ENCODE peak calls at places on chromosomes 2 and 18, in eight cellular contexts. O is heart left ventricle; Y is GM23338; Q is H9; U is left lung; S is hepatocyte; J is CD4-positive, alpha-beta memory T cell; R is fibroblast of lung. X is an unnamed sample.

GRCh38 chr2:189014426-189015138 is 40.4 kb downstream of the COL3A1 start:
- DNase-seq in Y (no peak), S (peak), J (no peak), R (peak), O (no peak), U (no peak), Q (no peak), X (no peak)

GRCh38 chr2:3960106-3960505 is 256.7 kb downstream of the DCDC2C start:
- DNase-seq in R (no peak), Q (no peak), U (no peak), J (no peak), S (no peak), O (no peak), Y (no peak), X (no peak)

GRCh38 chr2:180787330-180787729 is 193.1 kb upstream of the UBE2E3 start:
- DNase-seq in O (no peak), U (no peak), Q (no peak), J (no peak), R (peak), Y (no peak), S (no peak), X (no peak)

GRCh38 chr2:24969784-24970183 is 2.0 kb downstream of the DNAJC27 start:
- DNase-seq in O (no peak), Y (no peak), J (no peak), R (peak), S (no peak), U (no peak), Q (no peak), X (no peak)

GRCh38 chr2:10410716-10411437 is 37.2 kb downstream of the ODC1 start:
- DNase-seq in R (no peak), Y (no peak), U (no peak), Q (no peak), S (no peak), O (no peak), J (no peak), X (no peak)

GRCh38 chr2:217834057-217834620 is 168.7 kb downstream of the TNS1 start:
- DNase-seq in U (no peak), R (no peak), Y (no peak), Q (no peak), S (no peak), O (peak), J (no peak), X (no peak)

GRCh38 chr2:43539991-43540860 is 55.6 kb downstream of the THADA start:
- DNase-seq in R (peak), O (peak), U (peak), S (peak), Q (no peak), Y (no peak), J (no peak), X (peak)

GRCh38 chr2:152781210-152781609 is 62.8 kb downstream of the ARL6IP6 start:
- DNase-seq in Y (no peak), O (no peak), S (no peak), Q (no peak), J (no peak), R (no peak), U (no peak), X (no peak)

GRCh38 chr18:79429785-79430281 is 34.1 kb downstream of the NFATC1 start:
- DNase-seq in Q (no peak), R (no peak), J (no peak), O (no peak), Y (no peak), U (no peak), S (no peak), X (no peak)

GRCh38 chr2:54904836-54905235 is 145.4 kb downstream of the RTN4 start:
- DNase-seq in O (no peak), J (no peak), R (no peak), Q (no peak), Y (no peak), U (no peak), S (peak), X (peak)

GRCh38 chr2:200438251-200438650 is 71.6 kb downstream of the KCTD18 start:
- DNase-seq in Q (no peak), R (no peak), O (no peak), S (no peak), J (no peak), Y (no peak), U (no peak), X (no peak)

GRCh38 chr2:108605947-108606346 is 71.7 kb downstream of the LIMS1 start:
- DNase-seq in O (no peak), U (no peak), Q (no peak), S (no peak), Y (no peak), R (no peak), J (no peak), X (no peak)

GRCh38 chr2:68753318-68753717 is 18.7 kb downstream of the ARHGAP25 start:
- DNase-seq in O (no peak), S (no peak), Q (no peak), Y (no peak), U (no peak), J (no peak), R (no peak), X (no peak)

GRCh38 chr18:57743008-57743407 is 60.1 kb downstream of the ATP8B1 start:
- DNase-seq in R (peak), Q (no peak), U (no peak), S (no peak), J (no peak), O (no peak), Y (no peak), X (no peak)

GRCh38 chr2:188835821-188836220 is 138.4 kb upstream of the COL3A1 start:
- DNase-seq in U (no peak), O (no peak), Y (no peak), J (no peak), R (no peak), S (no peak), Q (no peak), X (no peak)

GRCh38 chr2:158042666-158043065 is 59.0 kb upstream of the UPP2 start:
- DNase-seq in Q (no peak), R (no peak), J (no peak), Y (no peak), S (no peak), U (no peak), O (no peak), X (no peak)

GRCh38 chr2:199811360-199811759 is 39.6 kb downstream of the FTCDNL1 start:
- DNase-seq in O (no peak), S (no peak), U (no peak), J (no peak), Q (no peak), R (peak), Y (no peak), X (no peak)

GRCh38 chr18:12308386-12309100 is 502 bp downstream of the TUBB6 start:
- DNase-seq in S (peak), O (peak), J (no peak), Y (peak), R (peak), U (peak), Q (peak), X (peak)

GRCh38 chr2:48452108-48452507 is 77.8 kb upstream of the STON1 start:
- DNase-seq in U (no peak), R (no peak), Y (no peak), S (no peak), Q (no peak), J (no peak), O (no peak), X (no peak)

GRCh38 chr2:15790838-15791237 is 149.5 kb upstream of the MYCN start:
- DNase-seq in Q (no peak), U (no peak), J (no peak), O (no peak), Y (no peak), R (no peak), S (no peak), X (no peak)

GRCh38 chr18:653512-653911 is 3.9 kb upstream of the TYMS start:
- DNase-seq in R (no peak), Q (no peak), O (no peak), U (no peak), Y (peak), J (no peak), S (no peak), X (no peak)

GRCh38 chr2:18600255-18600613 is 10.9 kb upstream of the NT5C1B start:
- DNase-seq in J (no peak), R (no peak), Q (no peak), U (no peak), Y (no peak), O (no peak), S (no peak), X (no peak)

GRCh38 chr18:62938006-62938405 is 222.7 kb downstream of the PHLPP1 start:
- DNase-seq in O (no peak), R (peak), Q (no peak), S (no peak), Y (no peak), J (no peak), U (no peak), X (no peak)

GRCh38 chr2:229636568-229636967 is 77.8 kb downstream of the DNER start:
- DNase-seq in R (no peak), Q (no peak), Y (peak), U (no peak), J (no peak), O (no peak), S (no peak), X (no peak)

GRCh38 chr18:75779450-75779849 is 351.9 kb upstream of the SMIM21 start:
- DNase-seq in U (no peak), Q (no peak), S (no peak), J (no peak), Y (no peak), O (no peak), R (no peak), X (no peak)

GRCh38 chr2:89833116-89833779 is 1141.8 kb downstream of the RPIA start:
- DNase-seq in O (no peak), S (peak), U (no peak), Q (no peak), Y (peak), R (no peak), J (no peak), X (no peak)

GRCh38 chr2:129193961-129194360 is 785.5 kb upstream of the RAB6C start:
- DNase-seq in U (no peak), J (no peak), O (no peak), R (no peak), S (no peak), Y (peak), Q (peak), X (no peak)

GRCh38 chr2:146912536-146912935 is 932.3 kb upstream of the ACVR2A start:
- DNase-seq in R (no peak), U (no peak), J (no peak), O (no peak), Q (no peak), S (no peak), Y (no peak), X (no peak)

GRCh38 chr18:55446996-55447671 is 140.9 kb downstream of the TCF4 start:
- DNase-seq in Q (no peak), O (no peak), U (no peak), S (no peak), R (no peak), J (no peak), Y (no peak), X (no peak)

GRCh38 chr2:216774620-216775019 is 79.3 kb upstream of the IGFBP5 start:
- DNase-seq in U (no peak), J (no peak), Y (no peak), O (peak), Q (no peak), S (peak), R (peak), X (peak)

GRCh38 chr2:56195563-56195962 is 11.8 kb downstream of the CCDC85A start:
- DNase-seq in O (no peak), R (no peak), Y (no peak), S (no peak), Q (no peak), U (no peak), J (no peak), X (no peak)

GRCh38 chr2:19505199-19506136 is 147.0 kb upstream of the OSR1 start:
- DNase-seq in O (no peak), S (no peak), U (no peak), Y (no peak), R (no peak), Q (no peak), J (no peak), X (no peak)

GRCh38 chr2:176781570-176782217 is 430.9 kb upstream of the HNRNPA3 start:
- DNase-seq in Q (no peak), O (no peak), R (no peak), Y (no peak), S (no peak), U (no peak), J (no peak), X (no peak)

GRCh38 chr2:232480201-232481190 is 7.1 kb downstream of the ECEL1 start:
- DNase-seq in U (no peak), J (no peak), Q (peak), O (peak), R (no peak), Y (no peak), S (no peak), X (no peak)

GRCh38 chr2:35410431-35411061 is 945.0 kb upstream of the CRIM1 start:
- DNase-seq in O (peak), Y (peak), U (no peak), R (peak), Q (peak), S (peak), J (peak), X (peak)

GRCh38 chr2:8535398-8535755 is 146.5 kb upstream of the ID2 start:
- DNase-seq in J (no peak), R (no peak), O (no peak), S (no peak), Q (no peak), U (no peak), Y (no peak), X (no peak)

GRCh38 chr2:45973426-45973825 is 322.0 kb downstream of the PRKCE start:
- DNase-seq in S (no peak), J (no peak), O (no peak), U (no peak), Q (no peak), Y (no peak), R (no peak), X (no peak)

GRCh38 chr2:174625031-174625430 is 27.4 kb upstream of the WIPF1 start:
- DNase-seq in Y (no peak), J (no peak), U (no peak), R (no peak), O (no peak), Q (no peak), S (no peak), X (no peak)

GRCh38 chr2:169670215-169670651 is 24.0 kb downstream of the CFAP210 start:
- DNase-seq in J (no peak), R (peak), Y (no peak), U (no peak), S (no peak), O (no peak), Q (no peak), X (no peak)

GRCh38 chr2:71950256-71951066 is 197.2 kb downstream of the CYP26B1 start:
- DNase-seq in Y (no peak), S (no peak), O (peak), U (no peak), R (no peak), J (no peak), Q (peak), X (no peak)
- H3K27ac ChIP-seq in Y (no peak), S (no peak), O (no peak), U (no peak), R (no peak), J (no peak), Q (no peak), X (no peak)

GRCh38 chr18:10454800-10455550 is 540 bp downstream of the APCDD1 start:
- DNase-seq in S (peak), O (peak), R (peak), Y (peak), J (no peak), Q (peak), U (no peak), X (no peak)

GRCh38 chr18:10453885-10454772 is at the start of gene APCDD1:
- DNase-seq in J (no peak), Q (peak), R (peak), O (peak), U (peak), S (peak), Y (peak), X (peak)

GRCh38 chr18:10455726-10456453 is 1.5 kb downstream of the APCDD1 start:
- DNase-seq in Q (peak), Y (peak), R (no peak), O (no peak), S (peak), U (no peak), J (no peak), X (no peak)

GRCh38 chr18:10450986-10451385 is 3.4 kb upstream of the APCDD1 start:
- DNase-seq in Q (no peak), J (no peak), S (no peak), U (no peak), O (no peak), R (no peak), Y (no peak), X (no peak)

GRCh38 chr18:10453261-10453884 is 1.1 kb upstream of the APCDD1 start:
- DNase-seq in R (no peak), U (no peak), S (no peak), O (no peak), Q (no peak), J (no peak), Y (no peak), X (no peak)
- H3K27ac ChIP-seq in R (no peak), U (peak), S (peak), O (peak), Q (no peak), J (no peak), Y (no peak), X (peak)

GRCh38 chr2:88751770-88752169 is 60.3 kb downstream of the RPIA start:
- DNase-seq in S (no peak), Q (no peak), J (peak), R (no peak), U (no peak), Y (no peak), O (no peak), X (no peak)

GRCh38 chr2:88755836-88756235 is 64.4 kb downstream of the RPIA start:
- DNase-seq in J (no peak), Q (no peak), Y (peak), O (no peak), U (no peak), R (no peak), S (no peak), X (no peak)

GRCh38 chr2:88757025-88757424 is 65.6 kb downstream of the RPIA start:
- DNase-seq in S (no peak), Y (no peak), O (no peak), U (no peak), Q (no peak), R (no peak), J (no peak), X (no peak)

GRCh38 chr2:88754585-88755305 is 63.3 kb downstream of the RPIA start:
- DNase-seq in S (no peak), O (no peak), J (no peak), Y (no peak), Q (no peak), U (no peak), R (no peak), X (no peak)

GRCh38 chr2:88753833-88754584 is 62.5 kb downstream of the RPIA start:
- DNase-seq in S (no peak), U (no peak), Q (no peak), O (no peak), Y (peak), J (peak), R (peak), X (no peak)
- H3K27ac ChIP-seq in S (no peak), U (no peak), Q (no peak), O (no peak), Y (no peak), J (no peak), R (no peak), X (no peak)

GRCh38 chr2:241350878-241351639 is 5.0 kb upstream of the FARP2 start:
- DNase-seq in J (no peak), R (no peak), O (no peak), Q (no peak), U (no peak), Y (no peak), S (peak), X (no peak)
- H3K27ac ChIP-seq in J (no peak), R (no peak), O (no peak), Q (no peak), U (peak), Y (no peak), S (peak), X (peak)

GRCh38 chr2:66867038-66867380 is 432.1 kb downstream of the MEIS1 start:
- DNase-seq in Q (no peak), R (no peak), S (no peak), U (no peak), Y (no peak), J (no peak), O (no peak), X (no peak)
- H3K27ac ChIP-seq in Q (no peak), R (no peak), S (no peak), U (peak), Y (no peak), J (no peak), O (no peak), X (no peak)

GRCh38 chr2:107072150-107072940 is 186.4 kb upstream of the ST6GAL2 start:
- DNase-seq in R (no peak), Y (no peak), U (no peak), J (no peak), O (no peak), S (no peak), Q (no peak), X (no peak)
- H3K27ac ChIP-seq in R (no peak), Y (no peak), U (no peak), J (no peak), O (no peak), S (no peak), Q (no peak), X (no peak)

DNA sequence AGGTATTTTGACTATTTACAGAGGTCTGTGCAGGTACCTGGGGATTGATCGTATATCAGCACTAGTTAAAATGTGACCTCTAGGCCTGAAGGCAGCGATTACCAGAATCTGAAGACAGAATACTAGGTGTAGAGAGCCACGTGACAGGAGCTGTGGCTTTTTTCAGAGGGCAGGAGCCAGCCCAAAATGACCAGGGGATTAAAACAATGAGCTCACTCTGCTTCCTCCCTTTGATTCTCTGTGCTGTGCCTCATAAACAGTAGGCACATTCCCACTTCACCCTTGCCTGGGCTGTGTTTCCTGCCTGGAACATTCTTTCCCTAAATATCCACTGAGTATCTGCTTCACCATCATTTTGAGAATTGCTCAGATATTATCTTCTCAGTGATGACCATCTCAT is 15.2 kb downstream of the ITGAV start:
- DNase-seq in U (no peak), Y (peak), R (no peak), Q (no peak), S (no peak), J (no peak), O (no peak), X (no peak)
- H3K27ac ChIP-seq in U (peak), Y (peak), R (no peak), Q (no peak), S (no peak), J (no peak), O (peak), X (no peak)

DNA sequence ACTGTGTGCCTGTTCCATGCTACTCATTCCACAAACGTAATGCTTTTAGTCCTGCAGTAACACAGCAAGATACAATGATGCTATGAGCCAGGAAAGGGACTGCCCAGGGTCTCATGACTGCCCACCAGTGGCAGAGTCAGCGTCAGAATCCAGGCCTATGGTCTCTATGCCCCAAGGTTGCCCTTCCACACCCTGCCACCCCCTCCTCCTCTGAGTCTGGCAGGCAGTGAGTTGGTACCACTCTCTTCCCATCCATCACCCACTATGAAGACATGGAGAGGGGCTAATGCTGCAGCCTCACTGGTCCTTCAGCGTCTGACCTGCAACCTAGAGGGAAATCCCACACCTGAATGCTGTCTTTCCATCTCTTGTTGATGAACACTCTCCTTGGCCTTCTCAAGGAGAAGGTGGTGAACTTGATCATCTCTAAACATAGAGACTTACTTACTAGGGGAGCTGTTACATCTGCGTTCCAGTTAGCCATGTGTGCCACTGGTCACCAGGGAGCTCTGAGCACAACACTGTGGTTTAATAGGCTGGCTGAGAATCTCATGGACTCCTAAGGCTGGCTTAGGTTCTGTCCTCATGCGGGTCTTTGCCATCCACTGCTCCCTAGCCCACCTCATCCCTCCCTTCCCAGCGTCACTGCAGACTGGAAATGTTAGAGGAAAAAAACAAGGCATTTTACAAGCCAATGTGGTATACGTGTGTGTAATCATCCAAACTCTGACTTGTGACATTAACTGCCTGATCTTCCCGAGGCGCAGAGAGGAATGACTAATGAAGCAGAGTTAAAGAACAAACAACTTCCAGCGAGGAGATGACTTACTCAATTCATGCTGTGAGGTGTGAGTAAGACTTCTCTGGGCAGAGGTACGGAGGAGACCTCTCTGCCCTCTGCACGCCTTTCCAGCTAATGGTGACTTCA is 28.8 kb downstream of the STEAP3 start:
- DNase-seq in S (peak), J (no peak), R (peak), Q (peak), Y (no peak), U (no peak), O (no peak), X (no peak)
- H3K27ac ChIP-seq in S (peak), J (no peak), R (peak), Q (no peak), Y (no peak), U (no peak), O (no peak), X (no peak)

X was measured in transverse colon.